ENCODE peak calls at places on chromosome 10, in eight cellular contexts. M is left lung; W is PC-9; K is heart left ventricle; F is stimulated activated CD8-positive, alpha-beta memory T cell treated with anti-CD3 and anti-CD28 coated beads, Interleukin-15, amount 100 ng/mL, for 24 hours; Q is colonic mucosa; B is activated CD8-positive, alpha-beta T cell treated with anti-CD3 and anti-CD28 coated beads for 36 hours; N is left colon. U is an unnamed sample.

GRCh38 chr10:31745612-31746376 is 182.8 kb downstream of the ARHGAP12 start:
- DNase-seq in Q (no peak), K (no peak), B (peak), N (no peak), W (peak), M (no peak), F (no peak), U (no peak)

GRCh38 chr10:71448146-71448545 is 51.4 kb downstream of the CDH23 start:
- DNase-seq in Q (no peak), W (no peak), K (no peak), B (no peak), F (no peak), N (no peak), M (no peak), U (no peak)

GRCh38 chr10:12628964-12629766 is 279.8 kb downstream of the CAMK1D start:
- DNase-seq in B (peak), K (no peak), W (peak), F (no peak), N (no peak), M (no peak), Q (peak), U (no peak)

GRCh38 chr10:99656199-99657064 is 2.9 kb upstream of the ENTPD7 start:
- DNase-seq in M (no peak), F (no peak), B (no peak), K (no peak), Q (no peak), N (no peak), W (peak), U (no peak)

GRCh38 chr10:101779544-101780186 is 3.6 kb downstream of the NPM3 start:
- DNase-seq in K (peak), F (peak), B (peak), N (peak), M (peak), Q (peak), W (no peak), U (peak)

GRCh38 chr10:97532935-97533671 is 34.4 kb downstream of the UBTD1 start:
- DNase-seq in K (no peak), B (no peak), W (no peak), F (no peak), Q (no peak), N (no peak), M (no peak), U (no peak)

GRCh38 chr10:14904316-14904732 is 25.7 kb downstream of the SUV39H2 start:
- DNase-seq in B (peak), F (no peak), W (no peak), Q (no peak), N (no peak), M (no peak), K (no peak), U (no peak)

GRCh38 chr10:3143366-3143765 is 29.2 kb downstream of the PITRM1 start:
- DNase-seq in N (no peak), B (no peak), W (no peak), M (no peak), Q (no peak), K (no peak), F (no peak), U (no peak)

GRCh38 chr10:46020871-46021553 is 9.4 kb downstream of the NCOA4 start:
- DNase-seq in M (no peak), Q (no peak), W (peak), B (no peak), K (no peak), F (no peak), N (no peak), U (no peak)

GRCh38 chr10:73095479-73096021 is 1.1 kb downstream of the P4HA1 start:
- DNase-seq in K (peak), M (peak), Q (peak), N (peak), F (no peak), W (peak), B (peak), U (no peak)

GRCh38 chr10:83680470-83680891 is 458.8 kb upstream of the GHITM start:
- DNase-seq in Q (no peak), B (peak), F (no peak), W (no peak), N (no peak), K (no peak), M (no peak), U (no peak)

GRCh38 chr10:12841826-12842225 is 159.7 kb downstream of the CCDC3 start:
- DNase-seq in Q (no peak), B (no peak), F (no peak), M (no peak), N (no peak), W (no peak), K (peak), U (no peak)

GRCh38 chr10:117768333-117769045 is 225.9 kb downstream of the EMX2 start:
- DNase-seq in M (no peak), N (no peak), K (no peak), W (no peak), F (no peak), B (no peak), Q (no peak), U (no peak)

GRCh38 chr10:21135396-21135973 is 238.4 kb upstream of the NEBL start:
- DNase-seq in Q (no peak), N (no peak), K (no peak), W (no peak), F (no peak), B (no peak), M (no peak), U (no peak)

GRCh38 chr10:123390332-123390731 is 236.1 kb downstream of the BUB3 start:
- DNase-seq in K (no peak), F (no peak), W (no peak), M (no peak), B (no peak), N (no peak), Q (no peak), U (no peak)

GRCh38 chr10:101850747-101851146 is 7.1 kb upstream of the KCNIP2 start:
- DNase-seq in M (no peak), K (no peak), W (no peak), F (no peak), N (no peak), Q (no peak), B (no peak), U (no peak)

GRCh38 chr10:60237977-60238376 is 151.7 kb downstream of the ANK3 start:
- DNase-seq in N (no peak), K (no peak), Q (no peak), F (no peak), M (no peak), B (peak), W (no peak), U (no peak)

GRCh38 chr10:86936661-86937501 is 20.5 kb downstream of the MMRN2 start:
- DNase-seq in K (no peak), M (no peak), F (no peak), Q (no peak), W (no peak), B (no peak), N (no peak), U (peak)

GRCh38 chr10:78861456-78862327 is 207.1 kb upstream of the ZMIZ1 start:
- DNase-seq in M (no peak), B (no peak), Q (peak), W (peak), K (no peak), F (no peak), N (no peak), U (no peak)

GRCh38 chr10:13102002-13102794 is 2.2 kb downstream of the OPTN start:
- DNase-seq in K (no peak), W (no peak), M (no peak), Q (no peak), B (no peak), N (no peak), F (no peak), U (no peak)

GRCh38 chr10:99562631-99563030 is 29.9 kb downstream of the NKX2-3 start:
- DNase-seq in W (no peak), Q (no peak), F (no peak), B (no peak), K (no peak), M (no peak), N (no peak), U (no peak)

GRCh38 chr10:61477469-61477868 is 24.3 kb upstream of the TMEM26 start:
- DNase-seq in K (no peak), N (no peak), B (no peak), Q (no peak), M (no peak), F (no peak), W (no peak), U (no peak)

GRCh38 chr10:59064759-59065498 is 111.5 kb upstream of the PHYHIPL start:
- DNase-seq in F (no peak), K (no peak), M (no peak), B (no peak), N (no peak), Q (no peak), W (no peak), U (no peak)

GRCh38 chr10:62831346-62831745 is 15.2 kb upstream of the EGR2 start:
- DNase-seq in N (no peak), W (no peak), Q (no peak), K (no peak), M (no peak), F (no peak), B (no peak), U (no peak)

GRCh38 chr10:132913559-132914115 is 28.7 kb downstream of the CFAP46 start:
- DNase-seq in F (no peak), N (no peak), K (no peak), M (no peak), W (no peak), Q (no peak), B (no peak), U (no peak)

U was measured in pancreas.